ENCODE peak calls at places on chromosomes 7 and 10, in four cellular contexts. G is colonic mucosa, J is PC-9, O is cardiac muscle cell. F is an unnamed sample.

GRCh38 chr7:8441602-8442294 is 8.3 kb downstream of the NXPH1 start:
- DNase-seq in G (no peak), J (no peak), O (no peak), F (no peak)

GRCh38 chr7:101511965-101512364 is 117.1 kb downstream of the MYL10 start:
- DNase-seq in G (no peak), J (no peak), O (no peak), F (no peak)

GRCh38 chr7:32890010-32890552 is 1.5 kb downstream of the KBTBD2 start:
- DNase-seq in G (no peak), J (no peak), O (peak; percentile 54), F (no peak)

GRCh38 chr10:5895804-5896203 is 5.8 kb downstream of the FBH1 start:
- DNase-seq in G (no peak), J (no peak), O (no peak), F (no peak)

GRCh38 chr10:45809829-45810228 is 37.5 kb downstream of the AGAP4 start:
- DNase-seq in G (no peak), J (no peak), O (no peak), F (no peak)

GRCh38 chr10:43225787-43226153 is 41.1 kb downstream of the RASGEF1A start:
- DNase-seq in G (peak; percentile 11), J (no peak), O (no peak), F (no peak)

GRCh38 chr7:106139253-106140251 is 27.4 kb upstream of the SYPL1 start:
- DNase-seq in G (no peak), J (no peak), O (peak; percentile 28), F (no peak)

GRCh38 chr7:5077740-5078139 is 32.1 kb downstream of the RBAK start:
- DNase-seq in G (no peak), J (no peak), O (no peak), F (no peak)

GRCh38 chr10:53886325-53887300 is 914.4 kb downstream of the PCDH15 start:
- DNase-seq in G (peak; percentile 31), J (no peak), O (no peak), F (no peak)

GRCh38 chr10:13099666-13100348 is at the start of gene OPTN:
- DNase-seq in G (peak; percentile 81), J (peak; percentile 61), O (peak; percentile 81), F (peak; percentile 60)
- TF ChIP-seq CTCF in G (peak; percentile 58), J (peak; percentile 71), O (peak; percentile 73), F (peak; percentile 79)

GRCh38 chr10:3782099-3782455 is 2.9 kb downstream of the KLF6 start:
- DNase-seq in G (peak; percentile 35), J (no peak), O (no peak), F (no peak)

GRCh38 chr10:3780766-3781457 is 4.1 kb downstream of the KLF6 start:
- DNase-seq in G (peak; percentile 25), J (no peak), O (no peak), F (no peak)

GRCh38 chr10:3782456-3783312 is 2.3 kb downstream of the KLF6 start:
- DNase-seq in G (peak; percentile 73), J (peak; percentile 92), O (peak; percentile 43), F (no peak)

GRCh38 chr10:3780056-3780765 is 4.8 kb downstream of the KLF6 start:
- DNase-seq in G (peak; percentile 20), J (peak; percentile 69), O (no peak), F (no peak)

DNA sequence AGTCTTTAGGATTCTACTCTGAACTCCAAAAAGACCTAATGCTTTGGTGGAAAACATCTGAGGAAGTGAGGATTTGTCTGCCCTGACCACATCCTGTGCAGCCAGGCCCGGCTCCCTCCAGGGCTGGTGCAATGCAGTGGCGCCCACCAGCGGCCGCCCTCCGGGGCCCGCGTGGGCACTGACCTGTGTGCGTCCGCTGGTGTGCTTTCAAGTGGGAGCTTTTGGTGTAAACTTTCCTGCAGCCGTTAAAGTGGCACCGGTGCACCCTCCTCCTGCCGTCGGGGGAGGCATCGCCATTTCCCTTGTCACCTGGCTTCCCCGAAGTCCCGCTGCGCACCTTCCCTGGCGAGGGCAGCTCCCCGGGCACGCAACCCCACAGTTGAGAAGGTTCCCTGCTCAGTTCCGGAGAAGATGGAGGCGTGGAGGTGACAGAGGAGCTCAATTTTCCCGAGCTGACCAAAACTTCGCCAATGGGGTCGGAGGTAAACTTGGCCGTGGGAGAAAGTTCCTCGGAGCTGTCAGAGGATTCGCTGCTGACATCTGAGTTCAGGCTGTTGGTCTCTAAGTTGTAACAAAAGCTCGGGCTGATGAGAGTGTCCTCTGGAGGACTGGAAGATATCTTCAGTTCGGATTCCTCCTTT is 3.4 kb downstream of the KLF6 start:
- DNase-seq in G (peak; percentile 36), J (no peak), O (no peak), F (no peak)
- TF ChIP-seq CTCF in G (no peak), J (peak; percentile 37), O (peak; percentile 77), F (no peak)

GRCh38 chr7:99257675-99258074 is 15.0 kb upstream of the MYH16 start:
- DNase-seq in G (no peak), J (no peak), O (no peak), F (no peak)
- TF ChIP-seq CTCF in G (no peak), J (no peak), O (no peak), F (no peak)

DNA sequence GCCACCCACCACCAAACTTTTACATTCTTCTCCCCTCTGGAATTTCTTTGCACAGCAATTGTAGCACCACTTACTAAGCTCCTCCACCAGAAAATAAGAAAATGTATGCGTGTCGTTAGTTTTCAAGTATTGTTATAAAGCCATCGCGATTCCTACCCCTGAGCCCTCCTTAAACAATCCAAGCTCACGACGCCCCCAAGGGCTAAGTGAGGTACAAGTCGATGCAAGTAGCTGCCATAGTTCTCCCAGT is 1.3 kb downstream of the FRAT2 start:
- DNase-seq in G (peak; percentile 48), J (no peak), O (peak; percentile 61), F (no peak)
- TF ChIP-seq CTCF in G (no peak), J (no peak), O (no peak), F (peak; percentile 36)

GRCh38 chr7:45076946-45077345 is 11.8 kb downstream of the NACAD start:
- DNase-seq in G (no peak), J (no peak), O (no peak), F (no peak)
- TF ChIP-seq CTCF in G (no peak), J (no peak), O (no peak), F (no peak)

DNA sequence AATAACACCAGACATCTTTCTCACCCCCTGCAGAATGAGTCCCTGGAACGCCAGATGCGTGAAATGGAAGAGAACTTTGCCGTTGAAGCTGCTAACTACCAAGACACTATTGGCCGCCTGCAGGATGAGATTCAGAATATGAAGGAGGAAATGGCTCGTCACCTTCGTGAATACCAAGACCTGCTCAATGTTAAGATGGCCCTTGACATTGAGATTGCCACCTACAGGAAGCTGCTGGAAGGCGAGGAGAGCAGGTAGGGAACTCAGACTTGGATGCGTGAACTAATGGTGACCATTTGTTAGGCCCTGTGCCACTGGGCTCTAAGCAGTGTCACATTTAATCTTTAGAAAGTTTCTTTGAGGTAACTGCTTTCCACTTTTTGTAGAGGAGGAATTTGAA is 7.1 kb downstream of the VIM start:
- DNase-seq in G (no peak), J (no peak), O (no peak), F (no peak)
- TF ChIP-seq CTCF in G (no peak), J (no peak), O (peak; percentile 35), F (peak; percentile 10)

DNA sequence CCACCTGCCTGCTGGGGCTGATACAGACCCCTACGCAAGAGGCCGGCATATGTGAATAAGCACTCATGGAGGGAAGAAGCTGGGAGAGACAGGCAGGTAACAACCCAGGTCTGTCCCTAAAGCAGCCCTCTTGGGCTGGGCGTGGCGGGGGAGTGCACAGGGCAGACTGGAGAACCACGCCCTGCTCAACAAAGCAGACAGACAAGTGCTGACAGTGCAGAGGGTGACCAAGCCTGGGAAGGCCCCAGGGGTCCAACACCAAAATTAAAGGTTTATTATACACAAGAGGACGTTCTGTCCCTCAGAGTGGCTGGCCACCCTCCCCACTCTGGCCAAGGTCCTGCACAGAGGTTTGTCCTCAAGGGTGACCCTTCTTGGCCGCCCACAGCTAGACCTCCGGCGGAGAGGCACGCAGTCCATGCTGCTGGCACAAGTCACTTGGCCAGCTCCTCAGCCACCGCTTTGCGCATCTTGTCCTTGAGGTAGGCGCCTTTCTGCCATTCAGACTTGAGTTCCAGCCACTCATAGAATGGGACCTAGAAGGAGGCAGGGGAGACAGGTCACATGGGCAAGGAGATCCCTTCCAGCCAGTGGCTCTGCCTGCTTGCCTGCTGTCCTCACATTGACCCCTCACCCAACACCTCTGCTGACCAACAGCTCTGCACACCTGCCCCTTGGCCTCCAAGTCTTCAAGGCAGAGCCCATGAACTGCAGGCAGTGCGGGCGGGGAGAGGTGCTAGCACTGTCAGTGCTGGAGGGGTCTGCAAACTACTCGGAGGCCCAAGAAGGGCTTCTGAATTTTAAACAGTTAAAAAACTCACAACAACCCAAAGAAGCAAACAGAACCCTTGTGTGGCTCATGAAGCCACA is 11.4 kb upstream of the NACAD start:
- DNase-seq in G (no peak), J (no peak), O (no peak), F (no peak)
- TF ChIP-seq CTCF in G (no peak), J (no peak), O (no peak), F (no peak)